ENCODE peak calls at places on chromosomes 2 and 18, in six cellular contexts. W, J, K, O, V and I are unnamed samples.

GRCh38 chr2:64283015-64283570 is 138.9 kb upstream of the PELI1 start:
- DNase-seq in V (no peak), K (no peak), W (no peak), J (no peak), O (no peak), I (no peak)

GRCh38 chr2:96402591-96402990 is 67.0 kb downstream of the NCAPH start:
- DNase-seq in K (no peak), J (no peak), W (no peak), O (no peak), V (no peak), I (no peak)

GRCh38 chr2:50116096-50116495 is 915.8 kb downstream of the NRXN1 start:
- DNase-seq in W (no peak), V (no peak), J (no peak), K (no peak), O (no peak), I (no peak)

GRCh38 chr2:20946494-20946893 is 97.4 kb downstream of the APOB start:
- DNase-seq in W (no peak), O (no peak), V (no peak), J (no peak), K (no peak), I (no peak)

GRCh38 chr2:96507957-96508520 is 2.9 kb upstream of the NEURL3 start:
- DNase-seq in W (peak; percentile 60), J (peak; percentile 64), V (peak; percentile 87), K (peak; percentile 59), O (peak; percentile 87), I (peak; percentile 64)

GRCh38 chr18:80159713-80160636 is 50.9 kb downstream of the ADNP2 start:
- DNase-seq in W (no peak), O (peak; percentile 49), V (no peak), K (peak; percentile 53), J (no peak), I (no peak)

GRCh38 chr18:9117980-9118841 is 15.7 kb downstream of the NDUFV2 start:
- DNase-seq in V (no peak), O (no peak), K (peak; percentile 54), W (no peak), J (no peak), I (no peak)

GRCh38 chr2:68936462-68936861 is 16.2 kb downstream of the GKN2 start:
- DNase-seq in O (no peak), K (peak; percentile 52), J (peak; percentile 40), W (no peak), V (no peak), I (no peak)

GRCh38 chr2:10494351-10495066 is 46.4 kb upstream of the ODC1 start:
- DNase-seq in V (no peak), J (no peak), K (no peak), O (no peak), W (no peak), I (no peak)

GRCh38 chr2:232353660-232354059 is 24.9 kb upstream of the ALPP start:
- DNase-seq in V (peak; percentile 5), J (no peak), O (no peak), W (no peak), K (no peak), I (no peak)

GRCh38 chr18:9782073-9782857 is 74.2 kb downstream of the RAB31 start:
- DNase-seq in O (no peak), J (peak; percentile 72), K (peak; percentile 97), W (peak; percentile 23), V (no peak), I (peak; percentile 68)

GRCh38 chr18:79397288-79397829 is 1.6 kb downstream of the NFATC1 start:
- DNase-seq in W (no peak), K (no peak), J (no peak), O (no peak), V (peak; percentile 38), I (no peak)

GRCh38 chr18:24503182-24503581 is 42.7 kb downstream of the HRH4 start:
- DNase-seq in V (no peak), W (no peak), J (no peak), O (no peak), K (no peak), I (no peak)

GRCh38 chr2:153509133-153509532 is 30.6 kb upstream of the RPRM start:
- DNase-seq in W (no peak), V (no peak), K (no peak), O (peak; percentile 46), J (no peak), I (no peak)

GRCh38 chr2:41136966-41137494 is 685.1 kb upstream of the SLC8A1 start:
- DNase-seq in V (no peak), K (peak; percentile 38), O (no peak), J (peak; percentile 45), W (no peak), I (no peak)

GRCh38 chr2:143934913-143935310 is 585.0 kb downstream of the ZEB2 start:
- DNase-seq in K (no peak), O (no peak), V (no peak), W (no peak), J (no peak), I (no peak)

GRCh38 chr2:19525313-19525712 is 166.9 kb upstream of the OSR1 start:
- DNase-seq in O (no peak), K (no peak), W (no peak), V (no peak), J (peak; percentile 16), I (no peak)

GRCh38 chr2:140122001-140122400 is 1341.8 kb upstream of the NXPH2 start:
- DNase-seq in K (no peak), W (no peak), O (no peak), V (no peak), J (peak; percentile 76), I (peak; percentile 18)

GRCh38 chr2:140117371-140117770 is 1337.2 kb upstream of the NXPH2 start:
- DNase-seq in K (no peak), V (no peak), O (no peak), J (no peak), W (no peak), I (no peak)
- H3K4me1 ChIP-seq in K (no peaks in the 10 kb centered on the region), V (no peaks in the 10 kb centered on the region), O (no peaks in the 10 kb centered on the region), J (peaks cover 12% of the 10 kb centered on the region), W (no peaks in the 10 kb centered on the region), I (no peaks in the 10 kb centered on the region)

DNA sequence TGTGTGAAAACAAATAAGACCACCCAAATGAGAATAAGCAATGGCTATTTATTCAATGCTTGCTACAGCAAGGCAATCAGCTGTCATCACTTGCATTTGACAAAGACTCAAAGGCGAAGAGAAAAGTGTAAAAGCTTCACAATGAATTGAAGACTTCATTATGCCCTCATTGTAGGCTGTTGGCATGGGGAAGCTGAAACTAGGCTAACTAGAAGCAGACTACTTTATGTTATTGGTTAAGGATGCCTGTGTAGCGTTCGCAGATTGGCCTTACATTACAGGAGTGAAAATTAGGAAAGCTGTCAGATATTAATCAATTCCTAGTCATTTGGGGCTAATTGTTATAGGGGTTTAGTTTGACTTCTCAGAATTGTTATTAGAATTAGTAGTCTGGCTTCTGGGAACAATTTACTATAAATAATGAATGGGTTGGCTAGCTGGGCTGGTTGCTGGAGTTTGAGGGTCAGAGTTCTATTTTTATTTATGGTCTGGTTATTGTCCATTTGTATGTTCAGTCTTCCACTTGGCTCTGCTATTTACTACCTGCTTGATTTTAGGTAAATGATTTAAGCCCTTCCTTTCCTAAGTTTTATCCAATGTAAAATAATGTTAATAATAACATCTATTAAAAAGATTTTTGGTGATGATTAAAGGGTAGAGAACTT is 437.2 kb upstream of the SYT4 start:
- DNase-seq in K (no peak), O (no peak), W (no peak), J (no peak), V (no peak), I (no peak)
- H3K4me3 ChIP-seq in K (no peak overlapping the region), O (no peak overlapping the region), W (no peak overlapping the region), J (no peak overlapping the region), V (no peak overlapping the region), I (no peak overlapping the region)

GRCh38 chr18:64283059-64283458 is 134.2 kb upstream of the LINC00305 start:
- DNase-seq in V (no peak), O (no peak), W (no peak), J (no peak), K (no peak), I (no peak)

GRCh38 chr18:64287926-64288325 is 139.0 kb upstream of the LINC00305 start:
- DNase-seq in W (no peak), J (no peak), O (no peak), K (no peak), V (no peak), I (no peak)

DNA sequence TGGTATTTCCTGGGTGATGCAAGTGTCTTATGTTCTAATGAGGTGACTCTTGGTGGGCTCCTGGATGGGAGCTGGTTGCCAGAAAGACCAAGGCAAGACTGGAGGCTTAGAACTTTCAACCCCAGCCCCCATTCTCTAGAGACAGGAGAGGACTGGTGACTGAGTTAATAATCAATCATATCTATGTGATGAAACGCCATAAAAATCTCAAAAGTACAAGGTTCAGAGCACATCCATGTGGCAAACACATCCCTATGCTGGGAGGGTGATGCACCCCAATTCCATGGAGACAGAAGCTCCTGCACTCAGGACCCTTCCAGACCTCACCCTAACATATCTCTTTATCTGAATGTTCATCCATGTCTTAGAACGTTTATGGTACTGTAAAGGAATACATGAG is 139.6 kb upstream of the LINC00305 start:
- DNase-seq in J (no peak), W (no peak), V (no peak), K (no peak), O (no peak), I (no peak)
- H3K9me3 ChIP-seq in J (no peaks in the 10 kb centered on the region), W (no peaks in the 10 kb centered on the region), V (peaks cover 3% of the 10 kb centered on the region), K (no peaks in the 10 kb centered on the region), O (no peaks in the 10 kb centered on the region), I (no peaks in the 10 kb centered on the region)

DNA sequence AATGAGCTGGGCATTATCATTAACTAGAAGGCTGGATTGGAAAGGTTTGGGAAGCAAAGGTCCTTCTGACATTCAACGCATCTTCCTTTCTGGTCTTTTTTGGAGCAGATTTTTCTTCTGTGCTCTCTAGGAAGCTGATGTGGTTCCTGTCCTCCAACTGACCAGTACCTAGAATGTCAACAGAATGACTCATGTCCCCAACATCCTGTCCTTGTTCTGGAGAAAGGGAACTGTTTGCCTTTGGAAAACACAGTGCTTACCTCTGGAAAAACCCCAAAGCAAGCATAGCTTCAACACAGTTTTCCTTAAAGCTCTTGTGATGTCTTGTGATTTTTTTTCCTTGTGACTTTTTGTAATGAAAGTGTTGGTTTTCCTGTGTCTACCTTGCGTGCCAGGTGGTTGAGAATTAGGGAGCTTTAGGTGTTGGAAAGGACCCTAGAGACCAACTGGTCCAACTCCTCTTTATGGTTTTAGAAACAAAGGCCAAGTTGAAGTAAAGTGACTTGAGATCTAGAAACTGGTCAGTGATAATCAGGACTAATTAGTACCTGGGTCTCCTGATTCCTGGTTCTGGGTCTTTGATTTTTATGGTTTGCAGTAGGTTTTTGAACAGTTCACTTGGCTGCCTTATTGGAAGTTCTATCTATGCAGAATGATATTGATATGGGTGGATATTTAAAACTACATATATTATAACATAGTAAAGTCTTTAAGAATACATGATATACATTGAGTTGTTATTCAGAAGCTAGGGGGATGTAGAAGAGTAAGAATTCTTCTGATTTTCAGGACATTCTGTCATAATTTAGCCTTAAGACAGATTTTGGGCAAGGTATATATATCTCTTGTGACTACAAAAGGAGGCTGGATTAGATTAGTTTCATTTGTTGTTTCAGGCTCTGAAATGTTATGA is 70.5 kb downstream of the FMNL2 start:
- DNase-seq in J (peak; percentile 80), W (peak; percentile 28), K (no peak), O (no peak), V (no peak), I (no peak)
- H3K4me1 ChIP-seq in J (peaks cover 22% of the 10 kb centered on the region), W (peaks cover 83% of the 10 kb centered on the region), K (peaks cover 17% of the 10 kb centered on the region), O (peaks cover 6% of the 10 kb centered on the region), V (peaks cover 62% of the 10 kb centered on the region), I (peaks cover 42% of the 10 kb centered on the region)

DNA sequence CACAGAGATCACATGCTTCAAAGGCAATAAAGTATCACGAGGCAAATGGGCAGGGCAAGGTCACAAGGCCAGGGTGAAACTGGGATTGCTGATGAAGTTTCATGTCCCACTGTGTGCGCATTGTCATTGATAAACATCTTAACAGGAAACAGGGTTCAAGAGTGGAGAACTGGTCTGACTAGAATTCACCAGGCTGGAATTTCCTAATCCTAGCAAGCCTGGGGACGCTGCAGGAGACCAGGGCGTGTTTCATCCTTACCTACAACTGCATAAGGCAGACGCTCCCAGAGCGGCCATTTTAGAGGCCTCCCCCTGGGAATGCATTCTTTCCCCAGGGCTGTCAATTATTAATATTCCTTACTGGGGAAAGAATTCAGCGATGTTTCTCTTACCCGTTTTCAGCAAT is 33.2 kb downstream of the PTPN4 start:
- DNase-seq in W (no peak), K (no peak), O (no peak), J (no peak), V (no peak), I (no peak)
- H3K4me3 ChIP-seq in W (no peak overlapping the region), K (no peak overlapping the region), O (no peak overlapping the region), J (no peak overlapping the region), V (no peak overlapping the region), I (no peak overlapping the region)